ENCODE peak calls at places on chromosomes 13 and 19, in five cellular contexts. M, F, Y, O and V are unnamed samples.

GRCh38 chr19:55720214-55720746 is 17.9 kb downstream of the NLRP9 start:
- DNase-seq in Y (no peak), F (no peak), M (no peak), O (no peak), V (no peak)

GRCh38 chr13:36549126-36549702 is 116.9 kb downstream of the CCNA1 start:
- DNase-seq in Y (no peak), M (no peak), F (no peak), O (no peak), V (no peak)

GRCh38 chr13:73220966-73221720 is 162.3 kb downstream of the KLF5 start:
- DNase-seq in M (no peak), O (no peak), F (no peak), Y (no peak), V (no peak)

GRCh38 chr13:76293751-76294150 is 592.5 kb downstream of the KCTD12 start:
- DNase-seq in F (no peak), M (no peak), O (no peak), Y (no peak), V (no peak)

GRCh38 chr13:99086869-99087129 is 108.9 kb upstream of the DOCK9 start:
- DNase-seq in Y (peak; percentile 17), F (peak; percentile 68), O (no peak), M (peak; percentile 19), V (peak; percentile 27)

GRCh38 chr19:14540741-14541525 is 11.5 kb downstream of the TECR start:
- DNase-seq in F (no peak), M (no peak), Y (no peak), O (no peak), V (no peak)

GRCh38 chr19:35034588-35035382 is 4.5 kb downstream of the SCN1B start:
- DNase-seq in Y (no peak), O (no peak), F (no peak), M (no peak), V (no peak)

GRCh38 chr13:57633141-57633949 is 1.8 kb downstream of the PCDH17 start:
- DNase-seq in Y (no peak), F (peak; percentile 85), M (no peak), O (no peak), V (no peak)

GRCh38 chr19:3504723-3505122 is 1.4 kb upstream of the FZR1 start:
- DNase-seq in Y (no peak), O (no peak), M (no peak), F (no peak), V (no peak)

GRCh38 chr13:114068723-114069322 is 63.6 kb downstream of the RASA3 start:
- DNase-seq in O (no peak), M (no peak), F (peak; percentile 58), Y (peak; percentile 49), V (no peak)

GRCh38 chr13:114067381-114067885 is 65.0 kb downstream of the RASA3 start:
- DNase-seq in O (no peak), F (peak; percentile 51), Y (no peak), M (no peak), V (no peak)

GRCh38 chr13:114066956-114067355 is 65.5 kb downstream of the RASA3 start:
- DNase-seq in O (no peak), Y (no peak), M (no peak), F (peak; percentile 48), V (no peak)

GRCh38 chr13:114069376-114070097 is 62.9 kb downstream of the RASA3 start:
- DNase-seq in F (peak; percentile 45), Y (no peak), M (no peak), O (no peak), V (no peak)

DNA sequence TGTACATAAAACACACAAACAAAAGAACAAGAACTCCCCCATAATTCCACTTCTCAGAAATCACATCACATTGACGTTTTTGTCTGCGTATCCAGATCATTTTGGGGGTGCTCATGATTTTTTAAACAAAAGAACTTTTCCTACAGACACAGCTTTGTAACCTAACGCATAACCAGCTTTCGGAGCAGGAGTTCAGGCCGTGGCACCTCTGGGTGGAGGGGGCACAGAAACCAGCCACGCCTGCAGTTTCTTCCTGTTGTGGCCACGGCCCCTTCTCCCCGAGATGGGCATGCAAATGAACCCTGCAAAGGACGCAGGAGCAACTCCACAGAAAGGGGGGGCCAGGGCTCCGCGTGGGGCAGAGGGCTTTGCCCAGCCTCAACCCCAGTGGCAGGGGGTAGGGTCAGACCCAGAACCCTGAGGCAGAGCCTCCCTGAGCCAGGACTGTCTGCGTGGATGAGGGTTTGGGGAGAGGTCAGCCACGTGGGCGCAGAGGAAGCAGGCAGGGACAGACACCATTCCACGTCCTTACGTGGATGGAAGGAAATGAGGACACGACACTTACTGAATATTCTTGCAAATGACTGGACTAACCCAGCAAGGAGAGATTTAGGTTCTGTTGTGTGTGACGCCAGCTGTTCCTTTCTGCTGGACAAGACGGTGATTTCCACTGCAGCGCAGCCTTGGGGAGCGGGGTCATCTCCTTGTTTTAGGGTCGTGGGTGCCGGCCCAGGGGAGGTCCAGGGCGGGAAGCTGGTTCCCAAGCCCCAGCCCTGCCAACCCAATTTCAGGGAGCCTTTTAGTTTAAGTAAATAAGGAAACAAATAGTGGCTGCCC is 64.3 kb downstream of the RASA3 start:
- DNase-seq in O (no peak), Y (no peak), F (peak; percentile 70), M (no peak), V (no peak)
- H3K4me3 ChIP-seq in O (no peak overlapping the region), Y (no peak overlapping the region), F (no peak overlapping the region), M (no peak overlapping the region), V (no peak overlapping the region)

GRCh38 chr19:2119916-2120785 is 23.4 kb downstream of the IZUMO4 start:
- DNase-seq in O (no peak), Y (no peak), F (no peak), M (no peak), V (no peak)
- H3K36me3 ChIP-seq in O (peaks cover 95% of the 10 kb centered on the region), Y (no peaks in the 10 kb centered on the region), F (peaks cover 100% of the 10 kb centered on the region), M (peaks cover 55% of the 10 kb centered on the region), V (peaks cover 2% of the 10 kb centered on the region)

GRCh38 chr19:15631817-15632216 is 8.9 kb upstream of the CYP4F3 start:
- DNase-seq in Y (no peak), F (no peak), O (peak; percentile 88), M (no peak), V (no peak)

GRCh38 chr19:15633122-15633521 is 7.6 kb upstream of the CYP4F3 start:
- DNase-seq in M (no peak), F (no peak), O (no peak), Y (no peak), V (no peak)

GRCh38 chr19:15629003-15629880 is 11.5 kb upstream of the CYP4F3 start:
- DNase-seq in O (peak; percentile 85), M (peak; percentile 83), F (peak; percentile 89), Y (peak; percentile 62), V (peak; percentile 68)

GRCh38 chr19:15623711-15624318 is 8.8 kb downstream of the CYP4F8 start:
- DNase-seq in M (no peak), F (no peak), Y (no peak), O (peak; percentile 59), V (no peak)

GRCh38 chr19:15628236-15629002 is 12.3 kb upstream of the CYP4F3 start:
- DNase-seq in F (no peak), M (no peak), O (no peak), Y (no peak), V (no peak)
- H3K9me3 ChIP-seq in F (no peaks in the 10 kb centered on the region), M (no peaks in the 10 kb centered on the region), O (no peaks in the 10 kb centered on the region), Y (no peaks in the 10 kb centered on the region), V (peaks cover 4% of the 10 kb centered on the region)

GRCh38 chr19:50556236-50557008 is 11.8 kb downstream of the LRRC4B start:
- DNase-seq in Y (peak; percentile 38), M (peak; percentile 20), O (peak; percentile 93), F (peak; percentile 90), V (peak; percentile 82)
- H3K4me3 ChIP-seq in Y (peak overlapping the region; percentile 25), M (peak overlapping the region; percentile 21), O (peak overlapping the region; percentile 54), F (peak overlapping the region; percentile 26), V (peak overlapping the region; percentile 45)

DNA sequence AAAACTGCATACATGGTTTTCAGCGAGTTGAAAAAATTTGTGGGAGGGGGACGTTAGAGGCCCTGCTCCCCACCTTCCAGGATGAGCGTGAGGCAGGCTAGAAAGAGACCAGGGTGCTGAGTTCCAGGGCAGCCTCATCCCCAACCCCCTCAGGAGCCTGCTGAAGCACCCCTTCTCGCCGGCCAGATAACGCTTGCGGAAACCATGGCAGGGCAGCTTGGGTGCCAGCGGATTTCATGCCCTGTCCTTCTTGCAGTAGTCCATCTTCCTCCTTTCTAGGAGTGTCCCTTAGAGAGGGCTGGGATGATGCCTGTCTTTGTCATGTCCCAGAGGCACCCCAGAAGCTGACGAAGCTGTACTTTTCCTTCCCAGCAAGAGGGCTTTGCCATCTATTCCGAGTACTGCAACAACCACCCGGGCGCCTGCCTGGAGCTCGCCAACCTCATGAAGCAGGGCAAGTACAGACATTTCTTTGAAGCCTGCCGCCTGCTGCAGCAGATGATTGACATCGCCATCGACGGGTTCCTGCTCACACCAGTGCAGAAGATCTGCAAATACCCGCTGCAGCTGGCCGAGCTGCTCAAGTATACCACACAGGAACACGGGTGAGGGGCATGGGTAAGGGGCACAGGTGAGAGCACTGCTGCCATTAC is 19.0 kb upstream of the C1QTNF9 start:
- DNase-seq in M (no peak), O (no peak), F (no peak), Y (no peak), V (no peak)
- H3K36me3 ChIP-seq in M (peaks cover 18% of the 10 kb centered on the region), O (no peaks in the 10 kb centered on the region), F (peaks cover 95% of the 10 kb centered on the region), Y (no peaks in the 10 kb centered on the region), V (peaks cover 3% of the 10 kb centered on the region)

GRCh38 chr19:8163781-8164180 is 14.4 kb upstream of the FBN3 start:
- DNase-seq in F (no peak), Y (no peak), O (no peak), M (no peak), V (no peak)
- H3K9me3 ChIP-seq in F (no peaks in the 10 kb centered on the region), Y (no peaks in the 10 kb centered on the region), O (no peaks in the 10 kb centered on the region), M (no peaks in the 10 kb centered on the region), V (no peaks in the 10 kb centered on the region)